ENCODE peak calls at places on chromosomes 1 and 21, in eight cellular contexts. P is astrocyte of the spinal cord, A is nephron progenitor cell, C is transverse colon, N is upper lobe of right lung, Z is psoas muscle, J is AG09309, W is glutamatergic neuron. X is an unnamed sample.

GRCh38 chr1:152622803-152623202 is at the start of gene LCE3A:
- DNase-seq in C (no peak), J (no peak), A (no peak), Z (peak; percentile 62), N (no peak), W (no peak), P (no peak), X (no peak)

GRCh38 chr1:43482240-43482639 is 28.5 kb upstream of the HYI start:
- DNase-seq in P (no peak), A (no peak), J (no peak), N (no peak), W (no peak), Z (no peak), C (no peak), X (no peak)

GRCh38 chr1:19799233-19799876 is 361 bp downstream of the TMCO4 start:
- DNase-seq in W (peak; percentile 31), P (peak; percentile 28), A (peak; percentile 51), C (peak; percentile 90), N (peak; percentile 90), Z (peak; percentile 73), J (peak; percentile 7), X (no peak)

GRCh38 chr21:14734191-14734590 is 188.1 kb upstream of the SAMSN1 start:
- DNase-seq in W (no peak), J (no peak), A (no peak), N (no peak), C (no peak), P (no peak), Z (no peak), X (no peak)

GRCh38 chr1:93056214-93056613 is 22.9 kb upstream of the MTF2 start:
- DNase-seq in N (no peak), J (no peak), W (no peak), A (peak; percentile 57), P (peak; percentile 25), Z (no peak), C (no peak), X (no peak)

GRCh38 chr21:37297364-37297763 is 30.2 kb upstream of the VPS26C start:
- DNase-seq in Z (no peak), N (no peak), C (no peak), P (no peak), J (no peak), W (no peak), A (no peak), X (no peak)

GRCh38 chr1:87539147-87539546 is 210.5 kb downstream of the LMO4 start:
- DNase-seq in N (no peak), A (no peak), P (no peak), J (no peak), W (no peak), Z (no peak), C (no peak), X (no peak)

GRCh38 chr1:32992489-32993214 is 28.0 kb upstream of the RNF19B start:
- DNase-seq in C (peak; percentile 90), P (peak; percentile 97), Z (peak; percentile 85), N (peak; percentile 92), A (peak; percentile 56), J (peak; percentile 87), W (peak; percentile 65), X (no peak)

GRCh38 chr1:9996624-9997582 is at the start of gene RBP7:
- DNase-seq in P (no peak), C (peak; percentile 10), J (no peak), N (peak; percentile 76), A (peak; percentile 51), Z (peak; percentile 52), W (peak; percentile 39), X (peak; percentile 68)

GRCh38 chr1:41810446-41810845 is 108.3 kb downstream of the HIVEP3 start:
- DNase-seq in A (peak; percentile 80), J (no peak), W (no peak), Z (no peak), C (no peak), N (no peak), P (peak; percentile 64), X (no peak)

GRCh38 chr1:222792744-222793143 is 22.1 kb upstream of the DISP1 start:
- DNase-seq in A (no peak), N (no peak), J (no peak), C (no peak), P (peak; percentile 29), W (no peak), Z (no peak), X (no peak)

GRCh38 chr1:236524142-236524891 is 535 bp downstream of the LGALS8 start:
- DNase-seq in W (peak; percentile 81), A (peak; percentile 60), J (peak; percentile 59), C (peak; percentile 57), P (peak; percentile 79), N (no peak), Z (no peak), X (no peak)

GRCh38 chr1:228937351-228937750 is 202.1 kb downstream of the RHOU start:
- DNase-seq in J (no peak), C (no peak), Z (no peak), A (no peak), W (no peak), N (no peak), P (no peak), X (no peak)

GRCh38 chr1:155598842-155599331 is 11.1 kb upstream of the MSTO1 start:
- DNase-seq in N (no peak), J (peak; percentile 8), W (peak; percentile 26), Z (no peak), C (no peak), P (peak; percentile 23), A (peak; percentile 19), X (no peak)
- TF ChIP-seq CTCF in N (no peak), J (peak; percentile 30), W (no peak), Z (no peak), C (no peak), P (no peak), A (no peak), X (no peak)

GRCh38 chr1:14608308-14608707 is 9.8 kb downstream of the KAZN start:
- DNase-seq in C (no peak), W (no peak), P (no peak), N (no peak), Z (no peak), J (no peak), A (no peak), X (no peak)
- TF ChIP-seq CTCF in C (no peak), W (peak; percentile 70), P (no peak), N (no peak), Z (no peak), J (no peak), A (peak; percentile 11), X (peak; percentile 62)

GRCh38 chr1:160085686-160086089 is 4.3 kb downstream of the KCNJ9 start:
- DNase-seq in W (peak; percentile 94), C (peak; percentile 86), P (peak; percentile 70), A (peak; percentile 90), Z (peak; percentile 91), N (peak; percentile 88), J (no peak), X (peak; percentile 84)
- TF ChIP-seq CTCF in W (peak; percentile 87), C (peak; percentile 87), P (peak; percentile 95), A (peak; percentile 93), Z (peak; percentile 88), N (peak; percentile 85), J (peak; percentile 93), X (peak; percentile 93)

GRCh38 chr1:100034465-100034864 is 64.7 kb downstream of the SLC35A3 start:
- DNase-seq in Z (no peak), W (no peak), J (no peak), P (peak; percentile 35), A (no peak), N (no peak), C (no peak), X (no peak)
- TF ChIP-seq CTCF in Z (peak; percentile 10), W (peak; percentile 33), J (peak; percentile 13), P (peak; percentile 38), A (peak; percentile 35), N (peak; percentile 23), C (no peak), X (peak; percentile 63)

DNA sequence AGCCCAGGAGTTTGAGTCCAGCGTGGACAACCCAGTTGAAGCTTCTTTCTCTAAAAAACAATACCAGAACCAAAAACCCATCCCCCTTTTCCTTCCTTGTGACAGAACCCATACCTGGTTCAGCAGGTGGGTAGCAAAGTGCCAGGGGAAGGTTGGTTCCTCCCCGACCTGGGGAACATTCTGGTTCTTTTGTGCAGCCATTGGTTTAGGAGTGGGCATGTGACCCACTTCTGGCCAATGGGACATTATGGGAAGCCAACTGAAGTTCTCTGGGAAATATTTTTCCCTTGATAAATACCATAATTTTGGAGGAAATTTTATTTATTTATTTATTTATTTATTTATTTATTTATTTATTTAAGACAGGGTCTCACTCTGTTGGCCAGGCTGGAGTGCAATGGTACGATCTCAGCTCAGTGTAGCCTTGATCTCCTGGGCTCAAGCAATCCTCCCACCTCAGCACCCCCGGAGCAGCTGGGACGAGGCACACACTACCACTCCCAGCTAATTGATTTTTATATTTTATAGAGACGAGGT is 15.8 kb upstream of the MAPKAPK2 start:
- DNase-seq in W (no peak), Z (no peak), J (no peak), A (no peak), N (no peak), C (no peak), P (no peak), X (no peak)
- TF ChIP-seq CTCF in W (no peak), Z (no peak), J (no peak), A (no peak), N (no peak), C (no peak), P (no peak), X (no peak)

DNA sequence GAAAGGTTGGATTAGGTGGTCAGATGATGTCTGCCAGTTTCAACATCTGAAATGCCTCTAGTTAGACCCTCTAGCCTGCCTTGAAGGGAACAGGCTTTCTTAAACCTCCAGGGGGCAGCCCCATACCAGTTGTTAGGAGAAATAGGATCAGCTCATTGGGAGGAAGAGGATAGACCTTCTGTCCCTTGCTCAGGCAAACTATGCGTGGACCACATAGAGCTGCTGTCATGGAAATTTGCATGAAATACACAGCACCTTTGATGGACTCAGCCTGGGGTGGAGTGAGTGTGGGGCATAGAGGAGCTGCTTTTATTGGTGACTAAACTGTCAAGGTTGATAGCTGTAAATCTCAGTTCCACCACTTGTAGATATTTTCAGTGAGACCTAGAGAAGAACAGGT is 38.4 kb upstream of the SPAG17 start:
- DNase-seq in P (no peak), J (no peak), Z (peak; percentile 49), C (no peak), N (no peak), A (peak; percentile 57), W (peak; percentile 49), X (no peak)
- TF ChIP-seq CTCF in P (peak; percentile 11), J (peak; percentile 46), Z (peak; percentile 65), C (no peak), N (peak; percentile 41), A (peak; percentile 68), W (peak; percentile 50), X (peak; percentile 73)

DNA sequence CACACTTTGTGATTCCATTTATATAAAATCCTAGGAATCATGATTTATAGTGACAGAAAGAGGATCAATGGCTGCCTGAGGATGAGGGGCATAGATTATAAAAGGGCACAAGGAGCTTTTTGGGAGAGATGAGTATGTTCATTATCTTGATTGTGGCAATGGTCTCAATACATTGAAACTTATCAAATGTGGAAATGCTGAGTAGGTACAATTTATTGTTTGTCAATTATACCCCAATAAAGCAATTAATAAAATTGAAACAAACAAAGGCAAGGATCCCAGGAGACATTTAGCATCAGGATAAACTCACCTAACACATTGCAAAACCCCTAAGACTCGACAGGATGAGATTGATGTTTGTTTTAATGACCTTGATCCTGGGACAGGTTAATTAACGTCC is 153.1 kb upstream of the KLHDC7A start:
- DNase-seq in W (no peak), N (no peak), A (no peak), J (no peak), P (no peak), C (no peak), Z (no peak), X (no peak)
- TF ChIP-seq CTCF in W (no peak), N (no peak), A (no peak), J (no peak), P (no peak), C (no peak), Z (no peak), X (no peak)

X was measured in type B pancreatic cell.